ENCODE peak calls at places on chromosomes 6 and 20, in ten cellular contexts. R, Z, V, A, O, Y, U, T, P and W are unnamed samples.

GRCh38 chr6:34154668-34155447 is 9.0 kb upstream of the GRM4 start:
- DNase-seq in R (peak; percentile 26), Z (peak; percentile 26), V (no peak), A (no peak), O (peak; percentile 97), Y (peak; percentile 17), U (peak; percentile 42), T (peak; percentile 48), P (peak; percentile 78), W (peak; percentile 83)

GRCh38 chr20:19692685-19693119 is 65.4 kb upstream of the RIN2 start:
- DNase-seq in R (peak; percentile 63), Z (peak; percentile 22), V (peak; percentile 32), A (peak; percentile 59), O (peak; percentile 52), Y (peak; percentile 68), U (peak; percentile 24), T (peak; percentile 60), P (peak; percentile 77), W (no peak)

GRCh38 chr6:158072083-158072721 is 90.5 kb downstream of the SYNJ2 start:
- DNase-seq in R (peak; percentile 68), Z (peak; percentile 76), V (peak; percentile 73), A (peak; percentile 70), O (peak; percentile 84), Y (peak; percentile 76), U (peak; percentile 69), T (peak; percentile 72), P (peak; percentile 82), W (peak; percentile 89)

GRCh38 chr20:24034820-24035219 is 46.2 kb upstream of the GGTLC1 start:
- DNase-seq in R (no peak), Z (no peak), V (no peak), A (peak; percentile 37), O (no peak), Y (no peak), U (no peak), T (no peak), P (no peak), W (no peak)

GRCh38 chr6:151060096-151060741 is 179.5 kb upstream of the AKAP12 start:
- DNase-seq in R (no peak), Z (peak; percentile 96), V (no peak), A (no peak), O (no peak), Y (peak; percentile 90), U (no peak), T (no peak), P (no peak), W (no peak)

GRCh38 chr6:89145461-89145961 is 344 bp upstream of the PM20D2 start:
- DNase-seq in R (no peak), Z (peak; percentile 15), V (no peak), A (no peak), O (no peak), Y (peak; percentile 45), U (no peak), T (no peak), P (no peak), W (no peak)

GRCh38 chr6:80143312-80143960 is 37.0 kb downstream of the BCKDHB start:
- DNase-seq in R (peak; percentile 37), Z (peak; percentile 85), V (peak; percentile 84), A (peak; percentile 83), O (no peak), Y (peak; percentile 76), U (peak; percentile 71), T (peak; percentile 30), P (no peak), W (peak; percentile 68)

GRCh38 chr20:51985013-51985415 is 182.7 kb upstream of the SALL4 start:
- DNase-seq in R (no peak), Z (peak; percentile 96), V (no peak), A (no peak), O (no peak), Y (peak; percentile 96), U (no peak), T (no peak), P (no peak), W (no peak)

GRCh38 chr6:17536586-17536985 is 63.5 kb upstream of the FAM8A1 start:
- DNase-seq in R (no peak), Z (no peak), V (no peak), A (no peak), O (no peak), Y (no peak), U (no peak), T (no peak), P (no peak), W (no peak)

GRCh38 chr6:148559848-148560433 is 186.9 kb upstream of the UST start:
- DNase-seq in R (peak; percentile 71), Z (peak; percentile 67), V (peak; percentile 65), A (peak; percentile 71), O (peak; percentile 85), Y (peak; percentile 64), U (peak; percentile 78), T (peak; percentile 76), P (peak; percentile 88), W (peak; percentile 91)

GRCh38 chr6:1190361-1190760 is 121.5 kb upstream of the FOXQ1 start:
- DNase-seq in R (no peak), Z (peak; percentile 95), V (no peak), A (no peak), O (no peak), Y (peak; percentile 3), U (no peak), T (no peak), P (no peak), W (no peak)

DNA sequence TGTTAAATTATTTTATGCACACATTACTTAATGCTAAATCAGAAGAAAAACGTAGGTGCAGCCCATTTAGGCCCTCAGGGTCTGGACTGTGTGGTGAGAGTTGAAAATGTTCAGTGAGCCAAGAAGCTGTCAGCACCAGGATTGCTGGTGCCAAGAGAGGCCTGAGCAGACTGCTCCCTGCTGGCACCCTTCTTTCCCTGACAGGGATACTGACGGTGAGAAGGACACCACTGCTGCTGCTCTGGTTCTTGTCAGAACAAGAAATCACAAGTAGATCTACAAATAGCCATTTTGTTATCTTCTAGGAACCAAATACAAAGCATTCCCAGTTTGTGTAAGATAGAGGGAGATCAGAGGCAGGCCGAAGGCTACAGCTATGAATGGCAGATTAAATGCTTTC is 48.7 kb upstream of the CRISP1 start:
- DNase-seq in R (no peak), Z (no peak), V (no peak), A (no peak), O (no peak), Y (no peak), U (no peak), T (peak; percentile 34), P (no peak), W (no peak)
- TF ChIP-seq CTCF in R (no peak), Z (no peak), V (no peak), A (no peak), O (no peak), Y (no peak), U (no peak), T (no peak), P (no peak), W (no peak)

GRCh38 chr6:19865178-19865577 is 28.0 kb downstream of the ID4 start:
- DNase-seq in R (no peak), Z (no peak), V (no peak), A (no peak), O (no peak), Y (no peak), U (no peak), T (no peak), P (no peak), W (no peak)

GRCh38 chr6:19860235-19860877 is 23.2 kb downstream of the ID4 start:
- DNase-seq in R (no peak), Z (no peak), V (no peak), A (peak; percentile 41), O (no peak), Y (no peak), U (no peak), T (no peak), P (no peak), W (no peak)

GRCh38 chr6:19866199-19866872 is 29.2 kb downstream of the ID4 start:
- DNase-seq in R (no peak), Z (no peak), V (no peak), A (no peak), O (no peak), Y (no peak), U (no peak), T (no peak), P (no peak), W (no peak)

GRCh38 chr6:19866900-19867627 is 29.9 kb downstream of the ID4 start:
- DNase-seq in R (no peak), Z (peak; percentile 55), V (no peak), A (no peak), O (no peak), Y (no peak), U (no peak), T (no peak), P (no peak), W (no peak)

DNA sequence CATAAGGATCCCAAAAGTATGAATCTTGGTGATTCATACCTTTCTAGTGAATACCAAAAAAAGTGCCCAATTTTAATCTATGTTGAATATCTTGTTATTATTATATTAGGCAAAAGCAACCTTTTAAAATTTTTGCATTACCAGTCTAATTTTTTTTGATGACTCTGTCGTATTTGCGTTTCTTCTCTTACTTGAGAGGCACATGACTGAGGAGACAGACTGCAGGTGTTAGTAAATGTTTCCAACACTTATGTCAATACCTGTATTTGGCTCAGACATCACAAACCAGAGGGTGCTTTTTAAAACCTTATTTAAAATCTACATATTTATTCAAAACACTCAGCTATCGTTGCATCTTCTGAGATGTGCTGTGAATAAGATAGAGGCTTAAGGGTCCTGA is 27.1 kb downstream of the ID4 start:
- DNase-seq in R (no peak), Z (no peak), V (no peak), A (no peak), O (no peak), Y (no peak), U (no peak), T (no peak), P (no peak), W (no peak)
- H3K4me1 ChIP-seq in R (peaks cover 5% of the 10 kb centered on the region), Z (no peaks in the 10 kb centered on the region), V (peaks cover 4% of the 10 kb centered on the region), A (no peaks in the 10 kb centered on the region), O (no peaks in the 10 kb centered on the region), Y (no peaks in the 10 kb centered on the region), U (no peaks in the 10 kb centered on the region), T (no peaks in the 10 kb centered on the region), P (no peaks in the 10 kb centered on the region), W (no peaks in the 10 kb centered on the region)

DNA sequence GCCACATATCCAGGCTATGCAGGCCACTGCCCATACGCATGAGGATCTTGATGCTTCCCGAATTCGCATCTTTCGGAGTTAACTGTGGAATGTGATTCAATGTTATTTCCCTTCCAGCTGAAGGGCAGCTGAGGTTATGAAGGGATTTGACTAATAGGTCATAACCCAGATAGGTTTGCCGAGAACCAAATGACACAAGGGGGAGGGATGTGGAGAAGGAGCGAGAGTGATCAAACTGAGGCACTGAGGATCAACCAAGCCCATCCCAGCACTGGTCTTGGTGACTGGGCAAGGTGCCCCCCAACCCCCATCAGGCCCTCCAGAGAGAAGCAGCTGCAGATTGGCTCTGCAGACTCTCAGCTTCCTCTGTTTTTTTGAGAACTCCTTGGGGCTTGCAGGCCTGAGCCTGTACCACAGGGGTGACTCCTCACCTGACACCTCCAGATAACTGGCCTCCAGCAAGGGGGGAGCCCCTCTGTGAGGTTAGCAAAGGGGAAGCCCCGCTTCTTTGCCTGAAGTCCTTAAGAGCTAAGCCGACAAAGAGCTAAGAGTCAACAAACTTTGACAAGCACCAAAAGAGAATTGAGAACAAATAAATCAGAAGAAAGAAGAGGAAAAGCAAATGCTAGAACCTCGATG is 185.9 kb downstream of the PDE7B start:
- DNase-seq in R (peak; percentile 18), Z (peak; percentile 42), V (no peak), A (no peak), O (no peak), Y (peak; percentile 81), U (no peak), T (no peak), P (no peak), W (no peak)
- H3K4me3 ChIP-seq in R (peak overlapping the region; percentile 72), Z (peak overlapping the region; percentile 88), V (no peak overlapping the region), A (no peak overlapping the region), O (no peak overlapping the region), Y (peak overlapping the region; percentile 97), U (peak overlapping the region; percentile 36), T (peak overlapping the region; percentile 59), P (peak overlapping the region; percentile 44), W (no peak overlapping the region)

GRCh38 chr20:4896971-4897497 is 104.3 kb downstream of the SLC23A2 start:
- DNase-seq in R (no peak), Z (no peak), V (no peak), A (no peak), O (no peak), Y (no peak), U (no peak), T (no peak), P (no peak), W (no peak)
- TF ChIP-seq CTCF in R (no peak), Z (no peak), V (no peak), A (no peak), O (peak; percentile 30), Y (no peak), U (no peak), T (no peak), P (no peak), W (no peak)